ENCODE peak calls at places on chromosomes 2 and 18, in nine cellular contexts. One of them, this sample, is unnamed.
A peak's percentile ranks its signal among the peaks of the same experiment; 100 is the strongest.

GRCh38 chr2:105521176-105521575 is 122.3 kb upstream of the FHL2 start:
- DNase-seq in IMR-90: peak; percentile 15
- DNase-seq in thyroid gland: no peak
- DNase-seq in heart left ventricle: no peak
- DNase-seq in H54: no peak
- DNase-seq in GM12892: no peak
- DNase-seq in testis: no peak
- DNase-seq in ovary: no peak
- DNase-seq in HCT116: no peak
- DNase-seq in this sample: no peak

GRCh38 chr2:181781082-181781786 is 100.9 kb upstream of the NEUROD1 start:
- DNase-seq in heart left ventricle: no peak
- DNase-seq in GM12892: no peak
- DNase-seq in IMR-90: no peak
- DNase-seq in ovary: no peak
- DNase-seq in H54: no peak
- DNase-seq in thyroid gland: no peak
- DNase-seq in HCT116: no peak
- DNase-seq in testis: no peak
- DNase-seq in this sample: no peak

GRCh38 chr2:240988571-240989271 is 9.7 kb upstream of the SNED1 start:
- DNase-seq in thyroid gland: no peak
- DNase-seq in heart left ventricle: no peak
- DNase-seq in ovary: peak; percentile 7
- DNase-seq in H54: no peak
- DNase-seq in testis: peak; percentile 4
- DNase-seq in GM12892: no peak
- DNase-seq in IMR-90: no peak
- DNase-seq in HCT116: no peak
- DNase-seq in this sample: no peak

GRCh38 chr2:121137571-121137970 is 147.4 kb downstream of the TFCP2L1 start:
- DNase-seq in heart left ventricle: no peak
- DNase-seq in thyroid gland: no peak
- DNase-seq in testis: no peak
- DNase-seq in ovary: no peak
- DNase-seq in GM12892: no peak
- DNase-seq in HCT116: no peak
- DNase-seq in IMR-90: no peak
- DNase-seq in H54: no peak
- DNase-seq in this sample: no peak

GRCh38 chr18:49174478-49174877 is 223.7 kb upstream of the SMAD7 start:
- DNase-seq in IMR-90: peak; percentile 79
- DNase-seq in heart left ventricle: no peak
- DNase-seq in ovary: no peak
- DNase-seq in testis: no peak
- DNase-seq in H54: no peak
- DNase-seq in GM12892: no peak
- DNase-seq in HCT116: no peak
- DNase-seq in thyroid gland: no peak
- DNase-seq in this sample: no peak

GRCh38 chr2:195202163-195202845 is 454.7 kb upstream of the SLC39A10 start:
- DNase-seq in GM12892: no peak
- DNase-seq in IMR-90: peak; percentile 17
- DNase-seq in H54: peak; percentile 7
- DNase-seq in HCT116: no peak
- DNase-seq in heart left ventricle: no peak
- DNase-seq in thyroid gland: no peak
- DNase-seq in ovary: no peak
- DNase-seq in testis: no peak
- DNase-seq in this sample: no peak

GRCh38 chr18:24876266-24876665 is 415.8 kb downstream of the HRH4 start:
- DNase-seq in IMR-90: no peak
- DNase-seq in HCT116: no peak
- DNase-seq in ovary: no peak
- DNase-seq in heart left ventricle: no peak
- DNase-seq in testis: no peak
- DNase-seq in thyroid gland: no peak
- DNase-seq in H54: no peak
- DNase-seq in GM12892: no peak
- DNase-seq in this sample: no peak

GRCh38 chr2:215565897-215566296 is 130.0 kb upstream of the FN1 start:
- DNase-seq in IMR-90: no peak
- DNase-seq in heart left ventricle: no peak
- DNase-seq in GM12892: no peak
- DNase-seq in HCT116: no peak
- DNase-seq in H54: no peak
- DNase-seq in ovary: no peak
- DNase-seq in testis: no peak
- DNase-seq in thyroid gland: no peak
- DNase-seq in this sample: no peak

GRCh38 chr2:231124833-231125232 is at the start of gene HTR2B:
- DNase-seq in ovary: no peak
- DNase-seq in heart left ventricle: no peak
- DNase-seq in thyroid gland: no peak
- DNase-seq in HCT116: no peak
- DNase-seq in testis: peak; percentile 29
- DNase-seq in GM12892: no peak
- DNase-seq in IMR-90: peak; percentile 35
- DNase-seq in H54: no peak
- DNase-seq in this sample: peak; percentile 12

GRCh38 chr2:231123362-231123898 is 1.4 kb downstream of the HTR2B start:
- DNase-seq in thyroid gland: no peak
- DNase-seq in heart left ventricle: no peak
- DNase-seq in IMR-90: peak; percentile 28
- DNase-seq in H54: no peak
- DNase-seq in HCT116: no peak
- DNase-seq in GM12892: no peak
- DNase-seq in ovary: no peak
- DNase-seq in testis: no peak
- DNase-seq in this sample: no peak

GRCh38 chr18:5890606-5891360 is 4.5 kb downstream of the TMEM200C start:
- DNase-seq in H54: no peak
- DNase-seq in IMR-90: no peak
- DNase-seq in heart left ventricle: peak; percentile 27
- DNase-seq in GM12892: peak; percentile 67
- DNase-seq in ovary: peak; percentile 35
- DNase-seq in thyroid gland: peak; percentile 55
- DNase-seq in testis: peak; percentile 75
- DNase-seq in HCT116: no peak
- DNase-seq in this sample: no peak

GRCh38 chr2:18588049-18588448 is 1.3 kb downstream of the NT5C1B start:
- DNase-seq in GM12892: no peak
- DNase-seq in H54: no peak
- DNase-seq in IMR-90: peak; percentile 21
- DNase-seq in testis: no peak
- DNase-seq in thyroid gland: no peak
- DNase-seq in ovary: no peak
- DNase-seq in heart left ventricle: no peak
- DNase-seq in HCT116: no peak
- DNase-seq in this sample: no peak

GRCh38 chr2:29430382-29431112 is 315.3 kb downstream of the CLIP4 start:
- DNase-seq in GM12892: no peak
- DNase-seq in ovary: no peak
- DNase-seq in H54: no peak
- DNase-seq in testis: no peak
- DNase-seq in IMR-90: no peak
- DNase-seq in thyroid gland: peak; percentile 11
- DNase-seq in heart left ventricle: no peak
- DNase-seq in HCT116: no peak
- DNase-seq in this sample: no peak

GRCh38 chr2:46131-46470 is 204 bp downstream of the FAM110C start:
- DNase-seq in testis: no peak
- DNase-seq in H54: no peak
- DNase-seq in thyroid gland: no peak
- DNase-seq in IMR-90: no peak
- DNase-seq in GM12892: no peak
- DNase-seq in HCT116: no peak
- DNase-seq in ovary: no peak
- DNase-seq in heart left ventricle: no peak
- DNase-seq in this sample: no peak
- TF ChIP-seq POLR2A in testis: no peak
- TF ChIP-seq POLR2A in H54: no peak
- TF ChIP-seq POLR2A in thyroid gland: no peak
- TF ChIP-seq POLR2A in IMR-90: no peak
- TF ChIP-seq POLR2A in GM12892: no peak
- TF ChIP-seq POLR2A in HCT116: no peak
- TF ChIP-seq POLR2A in ovary: no peak
- TF ChIP-seq POLR2A in heart left ventricle: no peak
- TF ChIP-seq POLR2A in this sample: no peak

DNA sequence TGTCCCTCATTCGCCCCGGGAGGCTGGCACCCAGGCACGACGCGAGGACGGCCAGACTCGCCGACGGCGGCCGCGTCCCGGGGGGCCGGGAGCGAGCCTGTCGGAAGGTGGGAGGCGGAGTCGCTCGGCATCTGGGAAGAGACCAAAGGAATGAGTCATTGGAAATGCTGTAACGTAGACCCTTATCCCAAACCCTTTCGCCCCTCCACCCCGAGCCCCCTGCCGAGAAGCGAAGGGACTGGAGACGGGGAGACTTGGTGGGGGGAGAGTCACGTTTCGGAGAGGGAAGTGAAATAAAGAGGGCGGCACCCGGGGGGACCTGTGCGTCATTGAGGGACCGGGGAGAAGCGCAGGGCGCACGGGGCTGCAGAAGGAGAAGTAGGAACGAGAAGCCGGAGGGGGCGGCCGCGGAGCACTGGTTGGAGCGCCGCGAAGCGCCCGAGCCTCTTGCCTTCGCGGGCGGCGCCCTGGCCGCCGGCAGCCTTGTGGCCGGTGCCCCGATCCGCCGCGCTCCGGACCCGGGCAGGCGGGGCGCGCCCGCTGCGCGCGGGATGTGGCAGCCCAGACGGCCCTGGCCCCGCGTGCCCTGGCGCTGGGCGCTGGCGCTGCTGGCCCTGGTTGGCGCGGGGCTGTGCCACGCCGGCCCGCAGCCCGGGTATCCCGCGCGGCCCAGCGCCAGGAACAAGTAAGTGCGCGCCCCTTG is at the start of gene EMILIN2:
- DNase-seq in heart left ventricle: peak; percentile 74
- DNase-seq in GM12892: peak; percentile 47
- DNase-seq in testis: peak; percentile 76
- DNase-seq in thyroid gland: peak; percentile 28
- DNase-seq in IMR-90: peak; percentile 14
- DNase-seq in ovary: peak; percentile 66
- DNase-seq in H54: peak; percentile 59
- DNase-seq in HCT116: no peak
- DNase-seq in this sample: peak; percentile 61
- TF ChIP-seq POLR2A in heart left ventricle: no peak
- TF ChIP-seq POLR2A in GM12892: no peak
- TF ChIP-seq POLR2A in testis: no peak
- TF ChIP-seq POLR2A in thyroid gland: no peak
- TF ChIP-seq POLR2A in IMR-90: no peak
- TF ChIP-seq POLR2A in ovary: peak; percentile 53
- TF ChIP-seq POLR2A in H54: no peak
- TF ChIP-seq POLR2A in HCT116: no peak
- TF ChIP-seq POLR2A in this sample: no peak

GRCh38 chr2:16173893-16174692 is 233.7 kb downstream of the MYCN start:
- DNase-seq in IMR-90: no peak
- DNase-seq in HCT116: no peak
- DNase-seq in heart left ventricle: no peak
- DNase-seq in testis: no peak
- DNase-seq in H54: no peak
- DNase-seq in thyroid gland: no peak
- DNase-seq in ovary: no peak
- DNase-seq in GM12892: no peak
- DNase-seq in this sample: no peak

GRCh38 chr2:16174693-16175045 is 234.3 kb downstream of the MYCN start:
- DNase-seq in IMR-90: no peak
- DNase-seq in ovary: no peak
- DNase-seq in HCT116: no peak
- DNase-seq in GM12892: no peak
- DNase-seq in testis: no peak
- DNase-seq in H54: no peak
- DNase-seq in heart left ventricle: no peak
- DNase-seq in thyroid gland: no peak
- DNase-seq in this sample: no peak

GRCh38 chr2:16176971-16177480 is 236.7 kb downstream of the MYCN start:
- DNase-seq in ovary: no peak
- DNase-seq in heart left ventricle: no peak
- DNase-seq in IMR-90: no peak
- DNase-seq in GM12892: no peak
- DNase-seq in H54: no peak
- DNase-seq in HCT116: no peak
- DNase-seq in thyroid gland: no peak
- DNase-seq in testis: no peak
- DNase-seq in this sample: no peak

GRCh38 chr2:16177671-16178180 is 237.4 kb downstream of the MYCN start:
- DNase-seq in ovary: no peak
- DNase-seq in thyroid gland: no peak
- DNase-seq in GM12892: no peak
- DNase-seq in testis: no peak
- DNase-seq in HCT116: no peak
- DNase-seq in H54: no peak
- DNase-seq in heart left ventricle: no peak
- DNase-seq in IMR-90: no peak
- DNase-seq in this sample: no peak

DNA sequence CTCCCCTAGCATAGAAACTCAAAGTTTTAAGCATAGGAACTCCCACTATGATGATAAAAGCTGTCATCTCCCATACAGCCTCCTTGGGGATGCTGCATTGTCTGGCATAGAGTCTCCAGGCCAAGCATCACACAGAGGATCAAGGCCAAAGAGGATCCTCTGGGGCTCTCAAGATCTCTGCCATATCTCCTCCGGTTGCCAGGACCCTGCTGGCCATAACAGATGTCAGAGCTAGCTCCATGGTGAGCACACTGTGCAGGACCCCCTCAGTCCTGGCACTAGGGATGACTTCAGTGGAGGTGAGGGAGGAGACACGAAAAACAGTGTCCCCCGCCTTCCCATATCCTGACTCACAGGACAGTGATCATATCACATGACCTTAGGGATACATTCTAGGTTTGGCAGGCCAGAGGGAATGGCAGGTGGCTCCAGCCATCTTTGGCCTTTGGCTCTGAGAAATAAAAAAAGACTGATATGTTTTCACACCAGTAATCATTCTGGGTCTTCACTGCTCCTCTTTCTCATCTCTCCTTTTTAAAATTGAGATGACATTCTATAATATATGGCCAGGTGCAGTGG is 235.0 kb downstream of the MYCN start:
- DNase-seq in IMR-90: no peak
- DNase-seq in GM12892: no peak
- DNase-seq in H54: no peak
- DNase-seq in HCT116: no peak
- DNase-seq in heart left ventricle: no peak
- DNase-seq in thyroid gland: no peak
- DNase-seq in testis: no peak
- DNase-seq in ovary: no peak
- DNase-seq in this sample: no peak
- TF ChIP-seq POLR2A in IMR-90: no peak
- TF ChIP-seq POLR2A in GM12892: no peak
- TF ChIP-seq POLR2A in H54: no peak
- TF ChIP-seq POLR2A in HCT116: no peak
- TF ChIP-seq POLR2A in heart left ventricle: no peak
- TF ChIP-seq POLR2A in thyroid gland: no peak
- TF ChIP-seq POLR2A in testis: no peak
- TF ChIP-seq POLR2A in ovary: no peak
- TF ChIP-seq POLR2A in this sample: no peak

GRCh38 chr2:8677646-8678592 is 3.9 kb upstream of the ID2 start:
- DNase-seq in thyroid gland: peak; percentile 76
- DNase-seq in ovary: peak; percentile 54
- DNase-seq in heart left ventricle: peak; percentile 59
- DNase-seq in testis: peak; percentile 60
- DNase-seq in H54: peak; percentile 80
- DNase-seq in HCT116: peak; percentile 34
- DNase-seq in GM12892: no peak
- DNase-seq in IMR-90: peak; percentile 54
- DNase-seq in this sample: no peak
- TF ChIP-seq POLR2A in thyroid gland: peak; percentile 47
- TF ChIP-seq POLR2A in ovary: no peak
- TF ChIP-seq POLR2A in heart left ventricle: no peak
- TF ChIP-seq POLR2A in testis: no peak
- TF ChIP-seq POLR2A in H54: peak; percentile 3
- TF ChIP-seq POLR2A in HCT116: no peak
- TF ChIP-seq POLR2A in GM12892: no peak
- TF ChIP-seq POLR2A in IMR-90: peak; percentile 82
- TF ChIP-seq POLR2A in this sample: no peak

This sample was measured in tibial nerve.